ENCODE peak calls at places on chromosomes 6 and 20, in six cellular contexts. C is T-helper 9 cell, G is lower lobe of right lung, N is germinal center, Y is RWPE1, L is iPS DF 6.9. S is an unnamed sample.

GRCh38 chr6:15399651-15400470 is 154.0 kb downstream of the JARID2 start:
- DNase-seq in C (no peak), G (peak), N (no peak), Y (no peak), L (no peak), S (peak)

GRCh38 chr6:3962897-3963296 is 113.7 kb downstream of the FAM50B start:
- DNase-seq in C (no peak), G (no peak), N (no peak), Y (no peak), L (no peak), S (no peak)

GRCh38 chr6:163180874-163181541 is 233.5 kb upstream of the QKI start:
- DNase-seq in C (no peak), G (peak), N (no peak), Y (peak), L (peak), S (no peak)

GRCh38 chr6:72822691-72823090 is 200.8 kb downstream of the KCNQ5 start:
- DNase-seq in C (no peak), G (no peak), N (no peak), Y (no peak), L (peak), S (no peak)

GRCh38 chr20:41524980-41525613 is 93.1 kb downstream of the CHD6 start:
- DNase-seq in C (no peak), G (peak), N (no peak), Y (peak), L (no peak), S (peak)

GRCh38 chr6:125314019-125314581 is 12.3 kb upstream of the HDDC2 start:
- DNase-seq in C (peak), G (no peak), N (peak), Y (peak), L (peak), S (peak)

GRCh38 chr6:1864496-1864895 is 254.8 kb downstream of the FOXC1 start:
- DNase-seq in C (no peak), G (no peak), N (no peak), Y (no peak), L (no peak), S (no peak)

GRCh38 chr6:55578537-55579363 is at the start of gene HMGCLL1:
- DNase-seq in C (no peak), G (peak), N (peak), Y (peak), L (peak), S (peak)

GRCh38 chr20:55255016-55255415 is 750.3 kb downstream of the CBLN4 start:
- DNase-seq in C (no peak), G (no peak), N (no peak), Y (no peak), L (no peak), S (no peak)

GRCh38 chr6:44276667-44277640 is 6.7 kb downstream of the TMEM151B start:
- DNase-seq in C (no peak), G (no peak), N (no peak), Y (no peak), L (no peak), S (no peak)

GRCh38 chr6:114403858-114404257 is 61.0 kb upstream of the HS3ST5 start:
- DNase-seq in C (no peak), G (no peak), N (no peak), Y (no peak), L (no peak), S (no peak)

GRCh38 chr20:60200305-60200918 is 242.2 kb downstream of the CDH26 start:
- DNase-seq in C (no peak), G (no peak), N (no peak), Y (no peak), L (no peak), S (no peak)

GRCh38 chr20:22601361-22602141 is 17.2 kb upstream of the FOXA2 start:
- DNase-seq in C (no peak), G (no peak), N (no peak), Y (no peak), L (no peak), S (no peak)

GRCh38 chr20:1190847-1191246 is 6.1 kb upstream of the TMEM74B start:
- DNase-seq in C (no peak), G (no peak), N (no peak), Y (no peak), L (no peak), S (no peak)

GRCh38 chr20:48247961-48248360 is 462.7 kb upstream of the SULF2 start:
- DNase-seq in C (no peak), G (no peak), N (no peak), Y (no peak), L (no peak), S (no peak)

GRCh38 chr20:45508068-45508886 is 7.1 kb downstream of the SPINT3 start:
- DNase-seq in C (no peak), G (no peak), N (no peak), Y (no peak), L (no peak), S (no peak)

GRCh38 chr20:1247689-1248088 is 18.4 kb upstream of the SNPH start:
- DNase-seq in C (no peak), G (no peak), N (no peak), Y (no peak), L (no peak), S (no peak)

GRCh38 chr6:111548368-111548767 is 57.3 kb downstream of the TRAF3IP2 start:
- DNase-seq in C (no peak), G (no peak), N (no peak), Y (no peak), L (no peak), S (no peak)

GRCh38 chr6:28956331-28956730 is 32.5 kb upstream of the TRIM27 start:
- DNase-seq in C (no peak), G (no peak), N (no peak), Y (no peak), L (no peak), S (no peak)

GRCh38 chr6:79280756-79281155 is 46.3 kb upstream of the HMGN3 start:
- DNase-seq in C (no peak), G (no peak), N (no peak), Y (no peak), L (no peak), S (no peak)

GRCh38 chr6:158321960-158322359 is 9.7 kb downstream of the TULP4 start:
- DNase-seq in C (no peak), G (no peak), N (no peak), Y (peak), L (no peak), S (no peak)